ENCODE peak calls at places on chromosomes 13 and 19, in five cellular contexts. V is lower lobe of right lung, K is NCI-H1105, A is NCI-H510A, Q is COR-L47. L is an unnamed sample.

GRCh38 chr13:112959701-112960542 is 9.1 kb upstream of the MCF2L start:
- DNase-seq in Q (no peak), A (no peak), K (no peak), V (no peak), L (no peak)

GRCh38 chr19:5113101-5113557 is 144.2 kb downstream of the KDM4B start:
- DNase-seq in Q (no peak), K (no peak), A (no peak), V (no peak), L (no peak)

GRCh38 chr13:79062291-79062690 is 343.8 kb downstream of the RBM26 start:
- DNase-seq in K (no peak), Q (no peak), V (no peak), A (no peak), L (no peak)

GRCh38 chr13:38620876-38621275 is 66.0 kb upstream of the FREM2 start:
- DNase-seq in Q (no peak), A (no peak), K (no peak), V (no peak), L (no peak)

GRCh38 chr19:38806371-38806770 is 6.4 kb downstream of the LGALS4 start:
- DNase-seq in V (no peak), A (no peak), Q (no peak), K (no peak), L (no peak)

GRCh38 chr19:6730941-6731670 is 6.3 kb downstream of the GPR108 start:
- DNase-seq in V (no peak), Q (no peak), A (no peak), K (no peak), L (no peak)

GRCh38 chr13:80037505-80037888 is 303.4 kb downstream of the SPRY2 start:
- DNase-seq in V (no peak), Q (no peak), A (no peak), K (no peak), L (no peak)

GRCh38 chr13:114015608-114016295 is 41.9 kb upstream of the C13orf46 start:
- DNase-seq in K (no peak), Q (no peak), A (no peak), V (no peak), L (no peak)

GRCh38 chr13:99998261-99998660 is 16.7 kb downstream of the ZIC2 start:
- DNase-seq in V (no peak), K (no peak), A (no peak), Q (no peak), L (no peak)

GRCh38 chr13:113933901-113934300 is 40.0 kb downstream of the C13orf46 start:
- DNase-seq in Q (no peak), A (no peak), K (no peak), V (no peak), L (no peak)

GRCh38 chr19:5059191-5059579 is 90.3 kb downstream of the KDM4B start:
- DNase-seq in V (no peak), Q (no peak), A (no peak), K (no peak), L (no peak)

GRCh38 chr13:33403807-33404362 is 118.3 kb upstream of the STARD13 start:
- DNase-seq in K (no peak), A (no peak), V (no peak), Q (no peak), L (no peak)

GRCh38 chr13:52617070-52618060 is 24.9 kb upstream of the HNRNPA1L2 start:
- DNase-seq in A (peak), K (peak), V (peak), Q (peak), L (peak)

GRCh38 chr19:18649371-18650047 is 12.7 kb downstream of the KLHL26 start:
- DNase-seq in V (peak), K (no peak), A (peak), Q (no peak), L (no peak)

GRCh38 chr19:46413262-46414031 is at the start of gene CCDC8:
- DNase-seq in V (peak), Q (no peak), A (peak), K (peak), L (no peak)

GRCh38 chr19:11381535-11382369 is 2.4 kb downstream of the EPOR start:
- DNase-seq in V (peak), Q (no peak), A (no peak), K (peak), L (peak)

GRCh38 chr13:94722596-94722995 is 10.3 kb upstream of the SOX21 start:
- DNase-seq in K (no peak), V (no peak), Q (no peak), A (no peak), L (no peak)

GRCh38 chr19:27744926-27745844 is 1467.8 kb downstream of the UQCRFS1 start:
- DNase-seq in A (no peak), V (no peak), Q (no peak), K (no peak), L (no peak)

GRCh38 chr13:23384111-23384510 is 49.4 kb downstream of the SACS start:
- DNase-seq in V (no peak), K (no peak), Q (no peak), A (no peak), L (peak)

GRCh38 chr13:27293873-27294515 is 23.4 kb downstream of the RASL11A start:
- DNase-seq in K (no peak), V (no peak), Q (no peak), A (no peak), L (no peak)

GRCh38 chr19:4870025-4870700 is 2.7 kb upstream of the PLIN3 start:
- DNase-seq in V (peak), K (no peak), Q (no peak), A (no peak), L (no peak)

GRCh38 chr19:6589711-6590457 is 1.1 kb downstream of the CD70 start:
- DNase-seq in K (no peak), Q (no peak), V (no peak), A (no peak), L (no peak)

GRCh38 chr19:16834747-16835146 is 5.5 kb downstream of the SIN3B start:
- DNase-seq in V (no peak), Q (no peak), A (no peak), K (no peak), L (no peak)

GRCh38 chr13:59103004-59103768 is 1060.5 kb downstream of the DIAPH3 start:
- DNase-seq in Q (no peak), V (no peak), K (peak), A (no peak), L (no peak)

GRCh38 chr19:3509566-3509989 is 3.5 kb downstream of the FZR1 start:
- DNase-seq in K (no peak), V (no peak), Q (no peak), A (no peak), L (no peak)

GRCh38 chr19:5492813-5493409 is 37.7 kb downstream of the ZNRF4 start:
- DNase-seq in A (no peak), Q (no peak), K (no peak), V (no peak), L (no peak)

GRCh38 chr19:47044946-47045866 is 3.2 kb downstream of the TMEM160 start:
- DNase-seq in Q (no peak), K (no peak), V (no peak), A (no peak), L (no peak)

GRCh38 chr19:49056101-49056901 is 1.2 kb downstream of the CGB7 start:
- DNase-seq in A (no peak), V (peak), K (no peak), Q (no peak), L (peak)

GRCh38 chr19:29315566-29315965 is 102.6 kb upstream of the UQCRFS1 start:
- DNase-seq in V (no peak), A (no peak), K (no peak), Q (no peak), L (no peak)

GRCh38 chr19:7748171-7748570 is 837 bp upstream of the CD209 start:
- DNase-seq in K (no peak), Q (no peak), A (no peak), V (no peak), L (no peak)

GRCh38 chr19:10416380-10417257 is 3.7 kb upstream of the PDE4A start:
- DNase-seq in V (peak), Q (peak), A (peak), K (peak), L (peak)

GRCh38 chr19:42357290-42357689 is 31.9 kb downstream of the MEGF8 start:
- DNase-seq in Q (no peak), V (no peak), K (no peak), A (no peak), L (no peak)

GRCh38 chr13:94849254-94849653 is 136.9 kb upstream of the SOX21 start:
- DNase-seq in A (no peak), Q (no peak), K (no peak), V (no peak), L (no peak)

GRCh38 chr19:38656171-38656981 is 8.9 kb downstream of the ACTN4 start:
- DNase-seq in K (no peak), A (no peak), V (no peak), Q (no peak), L (peak)

GRCh38 chr13:43232866-43233265 is 209.5 kb downstream of the DNAJC15 start:
- DNase-seq in Q (no peak), V (no peak), K (no peak), A (no peak), L (no peak)

L was measured in CD4-positive, CD25-positive, alpha-beta regulatory T cell.